ENCODE peak calls at places on chromosomes 16 and 17, in nine cellular contexts. One of them, this sample, is unnamed.

GRCh38 chr17:83014297-83014696 is 65.1 kb upstream of the METRNL start:
- DNase-seq in HT-29: no peak
- DNase-seq in GM23248: no peak
- DNase-seq in GM04503: no peak
- DNase-seq in HT1080: no peak
- DNase-seq in psoas muscle: no peak
- DNase-seq in M059J: no peak
- DNase-seq in kidney: no peak
- DNase-seq in MG63: no peak
- DNase-seq in this sample: no peak

GRCh38 chr16:30351586-30352419 is 3.3 kb downstream of the CD2BP2 start:
- DNase-seq in HT-29: no peak
- DNase-seq in GM23248: peak
- DNase-seq in GM04503: peak
- DNase-seq in HT1080: peak
- DNase-seq in psoas muscle: peak
- DNase-seq in M059J: peak
- DNase-seq in kidney: peak
- DNase-seq in MG63: peak
- DNase-seq in this sample: peak

GRCh38 chr16:53232826-53233529 is 178.2 kb downstream of the CHD9 start:
- DNase-seq in HT-29: no peak
- DNase-seq in GM23248: no peak
- DNase-seq in GM04503: no peak
- DNase-seq in HT1080: no peak
- DNase-seq in psoas muscle: no peak
- DNase-seq in M059J: no peak
- DNase-seq in kidney: no peak
- DNase-seq in MG63: no peak
- DNase-seq in this sample: no peak

GRCh38 chr17:43952351-43952723 is 1.4 kb downstream of the PYY start:
- DNase-seq in HT-29: no peak
- DNase-seq in GM23248: peak
- DNase-seq in GM04503: no peak
- DNase-seq in HT1080: no peak
- DNase-seq in psoas muscle: no peak
- DNase-seq in M059J: no peak
- DNase-seq in kidney: peak
- DNase-seq in MG63: no peak
- DNase-seq in this sample: no peak

GRCh38 chr16:80462902-80463301 is 77.9 kb upstream of the DYNLRB2 start:
- DNase-seq in HT-29: peak
- DNase-seq in GM23248: no peak
- DNase-seq in GM04503: no peak
- DNase-seq in HT1080: no peak
- DNase-seq in psoas muscle: no peak
- DNase-seq in M059J: no peak
- DNase-seq in kidney: no peak
- DNase-seq in MG63: no peak
- DNase-seq in this sample: no peak

GRCh38 chr16:30354423-30355143 is 525 bp downstream of the CD2BP2 start:
- DNase-seq in HT-29: peak
- DNase-seq in GM23248: peak
- DNase-seq in GM04503: no peak
- DNase-seq in HT1080: no peak
- DNase-seq in psoas muscle: no peak
- DNase-seq in M059J: no peak
- DNase-seq in kidney: peak
- DNase-seq in MG63: no peak
- DNase-seq in this sample: no peak

GRCh38 chr17:2749784-2750181 is 331 bp upstream of the CCDC92B start:
- DNase-seq in HT-29: peak
- DNase-seq in GM23248: peak
- DNase-seq in GM04503: no peak
- DNase-seq in HT1080: peak
- DNase-seq in psoas muscle: peak
- DNase-seq in M059J: peak
- DNase-seq in kidney: peak
- DNase-seq in MG63: peak
- DNase-seq in this sample: peak

GRCh38 chr16:27083861-27084261 is 17.1 kb downstream of the C16orf82 start:
- DNase-seq in HT-29: no peak
- DNase-seq in GM23248: no peak
- DNase-seq in GM04503: no peak
- DNase-seq in HT1080: no peak
- DNase-seq in psoas muscle: no peak
- DNase-seq in M059J: no peak
- DNase-seq in kidney: no peak
- DNase-seq in MG63: no peak
- DNase-seq in this sample: no peak

GRCh38 chr17:27158390-27158789 is 135.5 kb upstream of the WSB1 start:
- DNase-seq in HT-29: no peak
- DNase-seq in GM23248: no peak
- DNase-seq in GM04503: no peak
- DNase-seq in HT1080: no peak
- DNase-seq in psoas muscle: peak
- DNase-seq in M059J: peak
- DNase-seq in kidney: peak
- DNase-seq in MG63: no peak
- DNase-seq in this sample: no peak

GRCh38 chr16:679808-680624 is at the start of gene STUB1:
- DNase-seq in HT-29: peak
- DNase-seq in GM23248: peak
- DNase-seq in GM04503: no peak
- DNase-seq in HT1080: peak
- DNase-seq in psoas muscle: peak
- DNase-seq in M059J: peak
- DNase-seq in kidney: peak
- DNase-seq in MG63: peak
- DNase-seq in this sample: peak

GRCh38 chr17:82648761-82649474 is 674 bp upstream of the WDR45B start:
- DNase-seq in HT-29: no peak
- DNase-seq in GM23248: no peak
- DNase-seq in GM04503: no peak
- DNase-seq in HT1080: no peak
- DNase-seq in psoas muscle: peak
- DNase-seq in M059J: peak
- DNase-seq in kidney: peak
- DNase-seq in MG63: peak
- DNase-seq in this sample: peak

GRCh38 chr16:88131256-88131655 is 180.0 kb downstream of the BANP start:
- DNase-seq in HT-29: no peak
- DNase-seq in GM23248: no peak
- DNase-seq in GM04503: no peak
- DNase-seq in HT1080: no peak
- DNase-seq in psoas muscle: peak
- DNase-seq in M059J: no peak
- DNase-seq in kidney: peak
- DNase-seq in MG63: no peak
- DNase-seq in this sample: no peak

GRCh38 chr17:55200904-55201608 is 63.7 kb upstream of the HLF start:
- DNase-seq in HT-29: no peak
- DNase-seq in GM23248: no peak
- DNase-seq in GM04503: no peak
- DNase-seq in HT1080: no peak
- DNase-seq in psoas muscle: no peak
- DNase-seq in M059J: no peak
- DNase-seq in kidney: no peak
- DNase-seq in MG63: no peak
- DNase-seq in this sample: no peak

GRCh38 chr17:72386619-72387237 is 265.9 kb downstream of the SOX9 start:
- DNase-seq in HT-29: peak
- DNase-seq in GM23248: no peak
- DNase-seq in GM04503: no peak
- DNase-seq in HT1080: peak
- DNase-seq in psoas muscle: no peak
- DNase-seq in M059J: peak
- DNase-seq in kidney: no peak
- DNase-seq in MG63: no peak
- DNase-seq in this sample: no peak

GRCh38 chr16:85350973-85351372 is 238.7 kb upstream of the CIBAR2 start:
- DNase-seq in HT-29: peak
- DNase-seq in GM23248: peak
- DNase-seq in GM04503: peak
- DNase-seq in HT1080: peak
- DNase-seq in psoas muscle: peak
- DNase-seq in M059J: peak
- DNase-seq in kidney: peak
- DNase-seq in MG63: peak
- DNase-seq in this sample: peak

GRCh38 chr16:85302018-85302847 is 190.0 kb upstream of the CIBAR2 start:
- DNase-seq in HT-29: no peak
- DNase-seq in GM23248: peak
- DNase-seq in GM04503: no peak
- DNase-seq in HT1080: peak
- DNase-seq in psoas muscle: no peak
- DNase-seq in M059J: peak
- DNase-seq in kidney: no peak
- DNase-seq in MG63: no peak
- DNase-seq in this sample: no peak

GRCh38 chr16:31130336-31130812 is 5.2 kb downstream of the PRSS8 start:
- DNase-seq in HT-29: no peak
- DNase-seq in GM23248: no peak
- DNase-seq in GM04503: no peak
- DNase-seq in HT1080: no peak
- DNase-seq in psoas muscle: no peak
- DNase-seq in M059J: no peak
- DNase-seq in kidney: peak
- DNase-seq in MG63: no peak
- DNase-seq in this sample: no peak

GRCh38 chr17:68344701-68345136 is 53.4 kb downstream of the ARSG start:
- DNase-seq in HT-29: no peak
- DNase-seq in GM23248: no peak
- DNase-seq in GM04503: no peak
- DNase-seq in HT1080: peak
- DNase-seq in psoas muscle: no peak
- DNase-seq in M059J: peak
- DNase-seq in kidney: no peak
- DNase-seq in MG63: no peak
- DNase-seq in this sample: no peak

GRCh38 chr16:55502801-55503366 is 6.0 kb upstream of the LPCAT2 start:
- DNase-seq in HT-29: peak
- DNase-seq in GM23248: peak
- DNase-seq in GM04503: no peak
- DNase-seq in HT1080: peak
- DNase-seq in psoas muscle: peak
- DNase-seq in M059J: peak
- DNase-seq in kidney: peak
- DNase-seq in MG63: peak
- DNase-seq in this sample: peak

GRCh38 chr16:67673712-67674580 is 7.3 kb downstream of the C16orf86 start:
- DNase-seq in HT-29: peak
- DNase-seq in GM23248: no peak
- DNase-seq in GM04503: no peak
- DNase-seq in HT1080: no peak
- DNase-seq in psoas muscle: peak
- DNase-seq in M059J: no peak
- DNase-seq in kidney: peak
- DNase-seq in MG63: no peak
- DNase-seq in this sample: peak

GRCh38 chr17:82157046-82158035 is 55.3 kb downstream of the CCDC57 start:
- DNase-seq in HT-29: no peak
- DNase-seq in GM23248: no peak
- DNase-seq in GM04503: no peak
- DNase-seq in HT1080: no peak
- DNase-seq in psoas muscle: no peak
- DNase-seq in M059J: no peak
- DNase-seq in kidney: peak
- DNase-seq in MG63: no peak
- DNase-seq in this sample: no peak

GRCh38 chr16:47096297-47096696 is 47.4 kb downstream of the NETO2 start:
- DNase-seq in HT-29: no peak
- DNase-seq in GM23248: no peak
- DNase-seq in GM04503: no peak
- DNase-seq in HT1080: no peak
- DNase-seq in psoas muscle: no peak
- DNase-seq in M059J: no peak
- DNase-seq in kidney: no peak
- DNase-seq in MG63: no peak
- DNase-seq in this sample: no peak